ENCODE peak calls at places on chromosomes 11 and 22, in seven cellular contexts. S is HCT116, W is cardiac fibroblast, G is heart left ventricle, Q is adipocyte, E is cardiac muscle cell, V is fibroblast of pulmonary artery. D is an unnamed sample.

GRCh38 chr22:25853902-25854301 is 111.9 kb downstream of the MYO18B start:
- DNase-seq in S (peak; percentile 6), W (no peak), G (no peak), Q (no peak), E (no peak), V (no peak), D (no peak)

GRCh38 chr22:50581950-50582561 is 593 bp downstream of the CHKB start:
- DNase-seq in S (no peak), W (peak; percentile 26), G (no peak), Q (peak; percentile 29), E (no peak), V (peak; percentile 17), D (no peak)

GRCh38 chr22:20219667-20220628 is 48.2 kb downstream of the RTN4R start:
- DNase-seq in S (no peak), W (no peak), G (no peak), Q (no peak), E (no peak), V (no peak), D (no peak)

GRCh38 chr11:47139878-47140277 is 36.8 kb downstream of the ARFGAP2 start:
- DNase-seq in S (no peak), W (no peak), G (no peak), Q (no peak), E (no peak), V (no peak), D (no peak)

GRCh38 chr11:73990727-73991126 is 8.1 kb upstream of the UCP2 start:
- DNase-seq in S (no peak), W (no peak), G (no peak), Q (no peak), E (no peak), V (no peak), D (no peak)

GRCh38 chr11:2211113-2211971 is 39.7 kb upstream of the TH start:
- DNase-seq in S (peak; percentile 37), W (no peak), G (peak; percentile 5), Q (no peak), E (no peak), V (no peak), D (peak; percentile 55)

GRCh38 chr11:44797051-44797450 is 70.3 kb downstream of the TSPAN18 start:
- DNase-seq in S (no peak), W (no peak), G (no peak), Q (no peak), E (no peak), V (no peak), D (no peak)

GRCh38 chr11:67468056-67468455 is 995 bp downstream of the TMEM134 start:
- DNase-seq in S (no peak), W (no peak), G (no peak), Q (peak; percentile 14), E (no peak), V (no peak), D (no peak)

GRCh38 chr22:50738649-50739227 is 734 bp downstream of the ACR start:
- DNase-seq in S (no peak), W (no peak), G (no peak), Q (no peak), E (no peak), V (no peak), D (no peak)

GRCh38 chr11:120023120-120023519 is 114.8 kb downstream of the TRIM29 start:
- DNase-seq in S (no peak), W (no peak), G (no peak), Q (no peak), E (no peak), V (no peak), D (peak; percentile 19)

GRCh38 chr11:113926273-113927183 is 21.9 kb downstream of the HTR3B start:
- DNase-seq in S (no peak), W (no peak), G (no peak), Q (no peak), E (peak; percentile 5), V (peak; percentile 4), D (no peak)

GRCh38 chr11:73375830-73376167 is 400 bp upstream of the RELT start:
- DNase-seq in S (no peak), W (no peak), G (no peak), Q (no peak), E (no peak), V (no peak), D (no peak)

D was measured in cardiac septum.